ENCODE peak calls at places on chromosomes 11 and 22, in six cellular contexts. One of them, this sample, is unnamed.

GRCh38 chr11:2799881-2800654 is 85.5 kb downstream of the CDKN1C start:
- DNase-seq in CD8-positive, alpha-beta T cell: no peak
- DNase-seq in thoracic aorta: no peak
- DNase-seq in transverse colon: peak
- DNase-seq in colonic mucosa: peak
- DNase-seq in adipocyte: no peak
- DNase-seq in this sample: peak

GRCh38 chr11:113806403-113806802 is 26.8 kb downstream of the CLDN25 start:
- DNase-seq in CD8-positive, alpha-beta T cell: no peak
- DNase-seq in thoracic aorta: no peak
- DNase-seq in transverse colon: peak
- DNase-seq in colonic mucosa: peak
- DNase-seq in adipocyte: peak
- DNase-seq in this sample: no peak

GRCh38 chr11:64353101-64353738 is 5.7 kb upstream of the RPS6KA4 start:
- DNase-seq in CD8-positive, alpha-beta T cell: no peak
- DNase-seq in thoracic aorta: no peak
- DNase-seq in transverse colon: no peak
- DNase-seq in colonic mucosa: no peak
- DNase-seq in adipocyte: no peak
- DNase-seq in this sample: no peak

GRCh38 chr11:36041988-36042606 is 98.2 kb downstream of the LDLRAD3 start:
- DNase-seq in CD8-positive, alpha-beta T cell: no peak
- DNase-seq in thoracic aorta: no peak
- DNase-seq in transverse colon: no peak
- DNase-seq in colonic mucosa: no peak
- DNase-seq in adipocyte: peak
- DNase-seq in this sample: no peak

GRCh38 chr11:81495699-81496292 is 1237.9 kb downstream of the FAM181B start:
- DNase-seq in CD8-positive, alpha-beta T cell: no peak
- DNase-seq in thoracic aorta: no peak
- DNase-seq in transverse colon: no peak
- DNase-seq in colonic mucosa: no peak
- DNase-seq in adipocyte: no peak
- DNase-seq in this sample: no peak

GRCh38 chr22:29478326-29479276 is 1.4 kb upstream of the NEFH start:
- DNase-seq in CD8-positive, alpha-beta T cell: no peak
- DNase-seq in thoracic aorta: no peak
- DNase-seq in transverse colon: no peak
- DNase-seq in colonic mucosa: no peak
- DNase-seq in adipocyte: peak
- DNase-seq in this sample: no peak

GRCh38 chr11:32107647-32108046 is 16.8 kb downstream of the RCN1 start:
- DNase-seq in CD8-positive, alpha-beta T cell: no peak
- DNase-seq in thoracic aorta: no peak
- DNase-seq in transverse colon: no peak
- DNase-seq in colonic mucosa: no peak
- DNase-seq in adipocyte: no peak
- DNase-seq in this sample: no peak

GRCh38 chr22:48699531-48699930 is 1128.1 kb downstream of the BRD1 start:
- DNase-seq in CD8-positive, alpha-beta T cell: no peak
- DNase-seq in thoracic aorta: no peak
- DNase-seq in transverse colon: no peak
- DNase-seq in colonic mucosa: no peak
- DNase-seq in adipocyte: no peak
- DNase-seq in this sample: no peak

GRCh38 chr11:65440831-65441499 is 18.4 kb downstream of the NEAT1 start:
- DNase-seq in CD8-positive, alpha-beta T cell: no peak
- DNase-seq in thoracic aorta: no peak
- DNase-seq in transverse colon: no peak
- DNase-seq in colonic mucosa: no peak
- DNase-seq in adipocyte: peak
- DNase-seq in this sample: no peak

GRCh38 chr11:16177688-16178087 is 178.7 kb downstream of the SOX6 start:
- DNase-seq in CD8-positive, alpha-beta T cell: no peak
- DNase-seq in thoracic aorta: no peak
- DNase-seq in transverse colon: no peak
- DNase-seq in colonic mucosa: no peak
- DNase-seq in adipocyte: no peak
- DNase-seq in this sample: no peak

GRCh38 chr22:19607198-19608113 is 83.2 kb upstream of the CLDN5 start:
- DNase-seq in CD8-positive, alpha-beta T cell: no peak
- DNase-seq in thoracic aorta: no peak
- DNase-seq in transverse colon: peak
- DNase-seq in colonic mucosa: no peak
- DNase-seq in adipocyte: no peak
- DNase-seq in this sample: peak

GRCh38 chr11:113286001-113286400 is 28.4 kb upstream of the TTC12 start:
- DNase-seq in CD8-positive, alpha-beta T cell: no peak
- DNase-seq in thoracic aorta: no peak
- DNase-seq in transverse colon: no peak
- DNase-seq in colonic mucosa: no peak
- DNase-seq in adipocyte: no peak
- DNase-seq in this sample: no peak

GRCh38 chr11:62708423-62709261 is 1.2 kb downstream of the GNG3 start:
- DNase-seq in CD8-positive, alpha-beta T cell: peak
- DNase-seq in thoracic aorta: no peak
- DNase-seq in transverse colon: peak
- DNase-seq in colonic mucosa: peak
- DNase-seq in adipocyte: no peak
- DNase-seq in this sample: no peak

GRCh38 chr22:26894766-26895485 is 237.5 kb downstream of the MIAT start:
- DNase-seq in CD8-positive, alpha-beta T cell: no peak
- DNase-seq in thoracic aorta: no peak
- DNase-seq in transverse colon: no peak
- DNase-seq in colonic mucosa: no peak
- DNase-seq in adipocyte: peak
- DNase-seq in this sample: peak

GRCh38 chr22:26893711-26894110 is 236.3 kb downstream of the MIAT start:
- DNase-seq in CD8-positive, alpha-beta T cell: no peak
- DNase-seq in thoracic aorta: no peak
- DNase-seq in transverse colon: no peak
- DNase-seq in colonic mucosa: no peak
- DNase-seq in adipocyte: no peak
- DNase-seq in this sample: peak

GRCh38 chr22:26893034-26893710 is 235.8 kb downstream of the MIAT start:
- DNase-seq in CD8-positive, alpha-beta T cell: no peak
- DNase-seq in thoracic aorta: no peak
- DNase-seq in transverse colon: no peak
- DNase-seq in colonic mucosa: no peak
- DNase-seq in adipocyte: no peak
- DNase-seq in this sample: peak

GRCh38 chr22:26892401-26893033 is 235.1 kb downstream of the MIAT start:
- DNase-seq in CD8-positive, alpha-beta T cell: no peak
- DNase-seq in thoracic aorta: no peak
- DNase-seq in transverse colon: peak
- DNase-seq in colonic mucosa: no peak
- DNase-seq in adipocyte: no peak
- DNase-seq in this sample: peak

GRCh38 chr22:26894362-26894761 is 237.0 kb downstream of the MIAT start:
- DNase-seq in CD8-positive, alpha-beta T cell: no peak
- DNase-seq in thoracic aorta: no peak
- DNase-seq in transverse colon: no peak
- DNase-seq in colonic mucosa: no peak
- DNase-seq in adipocyte: peak
- DNase-seq in this sample: no peak
- H3K4me3 ChIP-seq in CD8-positive, alpha-beta T cell: no peak
- H3K4me3 ChIP-seq in thoracic aorta: no peak
- H3K4me3 ChIP-seq in transverse colon: no peak
- H3K4me3 ChIP-seq in colonic mucosa: no peak
- H3K4me3 ChIP-seq in adipocyte: peak
- H3K4me3 ChIP-seq in this sample: no peak

DNA sequence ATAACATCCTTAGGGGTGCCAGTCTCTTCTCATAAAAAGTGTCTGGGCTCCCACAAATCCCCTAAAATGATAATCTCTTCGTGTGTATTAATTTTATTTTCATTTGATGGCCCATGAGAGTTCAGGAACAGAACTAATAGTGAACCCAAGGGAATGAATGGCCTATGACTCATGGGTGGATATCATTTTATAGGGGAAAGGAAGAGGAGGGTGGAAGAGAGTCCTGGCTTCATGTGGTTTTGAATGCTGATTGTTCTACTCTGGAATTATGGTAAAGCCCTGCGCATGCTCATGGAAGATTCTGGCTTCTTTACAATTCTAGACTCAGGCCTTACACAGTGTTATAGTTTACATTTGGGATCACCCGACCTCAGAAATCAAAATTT is 35.3 kb downstream of the MAML2 start:
- DNase-seq in CD8-positive, alpha-beta T cell: no peak
- DNase-seq in thoracic aorta: no peak
- DNase-seq in transverse colon: no peak
- DNase-seq in colonic mucosa: peak
- DNase-seq in adipocyte: peak
- DNase-seq in this sample: no peak
- H3K4me3 ChIP-seq in CD8-positive, alpha-beta T cell: peak
- H3K4me3 ChIP-seq in thoracic aorta: peak
- H3K4me3 ChIP-seq in transverse colon: peak
- H3K4me3 ChIP-seq in colonic mucosa: peak
- H3K4me3 ChIP-seq in adipocyte: peak
- H3K4me3 ChIP-seq in this sample: no peak

DNA sequence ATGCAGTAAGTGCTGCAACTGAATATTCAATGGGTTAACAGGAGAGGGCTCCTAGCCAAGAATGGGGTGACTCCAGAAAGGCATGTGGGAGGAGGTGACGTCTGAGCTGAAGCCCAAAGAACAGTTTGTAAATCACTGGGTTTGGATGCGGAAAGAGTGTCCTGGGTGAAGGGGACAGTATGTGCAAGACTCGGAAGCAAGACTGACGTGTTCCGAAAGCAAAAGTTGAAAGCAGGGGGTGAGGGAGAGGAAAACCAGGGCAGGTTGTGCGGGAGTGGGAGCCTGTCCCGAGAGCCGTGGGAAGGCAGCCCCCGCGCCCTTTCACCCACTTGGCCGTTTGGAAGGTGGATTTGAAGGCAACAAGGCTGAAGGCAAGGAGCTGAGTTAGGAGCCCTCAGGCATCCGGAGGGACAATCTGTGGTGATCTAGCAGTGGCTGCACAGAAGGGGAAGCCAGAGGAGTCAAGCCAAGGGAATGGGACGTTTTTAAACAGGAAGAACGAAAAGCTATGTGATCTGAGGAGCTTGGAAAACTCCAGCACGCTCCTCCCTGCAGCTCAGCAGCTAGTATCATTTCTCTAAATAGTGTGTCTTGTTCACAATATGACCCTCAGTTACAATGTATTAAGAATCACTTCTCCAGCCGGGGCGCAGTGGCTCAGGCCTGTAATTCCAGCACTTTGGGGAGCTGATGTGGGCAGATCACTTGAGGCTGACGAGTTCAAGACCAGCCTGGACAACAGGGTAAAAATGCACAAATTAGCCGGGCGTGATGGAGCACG is 7.7 kb downstream of the SLC25A18 start:
- DNase-seq in CD8-positive, alpha-beta T cell: no peak
- DNase-seq in thoracic aorta: peak
- DNase-seq in transverse colon: peak
- DNase-seq in colonic mucosa: peak
- DNase-seq in adipocyte: peak
- DNase-seq in this sample: peak
- H3K4me3 ChIP-seq in CD8-positive, alpha-beta T cell: no peak
- H3K4me3 ChIP-seq in thoracic aorta: peak
- H3K4me3 ChIP-seq in transverse colon: peak
- H3K4me3 ChIP-seq in colonic mucosa: no peak
- H3K4me3 ChIP-seq in adipocyte: peak
- H3K4me3 ChIP-seq in this sample: no peak

GRCh38 chr11:128696930-128697329 is 3.1 kb downstream of the FLI1 start:
- DNase-seq in CD8-positive, alpha-beta T cell: no peak
- DNase-seq in thoracic aorta: no peak
- DNase-seq in transverse colon: no peak
- DNase-seq in colonic mucosa: no peak
- DNase-seq in adipocyte: no peak
- DNase-seq in this sample: no peak
- H3K4me3 ChIP-seq in CD8-positive, alpha-beta T cell: peak
- H3K4me3 ChIP-seq in thoracic aorta: peak
- H3K4me3 ChIP-seq in transverse colon: peak
- H3K4me3 ChIP-seq in colonic mucosa: no peak
- H3K4me3 ChIP-seq in adipocyte: no peak
- H3K4me3 ChIP-seq in this sample: peak

GRCh38 chr11:13963949-13964770 is 1.6 kb downstream of the SPON1 start:
- DNase-seq in CD8-positive, alpha-beta T cell: no peak
- DNase-seq in thoracic aorta: no peak
- DNase-seq in transverse colon: peak
- DNase-seq in colonic mucosa: peak
- DNase-seq in adipocyte: no peak
- DNase-seq in this sample: peak
- H3K4me3 ChIP-seq in CD8-positive, alpha-beta T cell: peak
- H3K4me3 ChIP-seq in thoracic aorta: peak
- H3K4me3 ChIP-seq in transverse colon: peak
- H3K4me3 ChIP-seq in colonic mucosa: peak
- H3K4me3 ChIP-seq in adipocyte: peak
- H3K4me3 ChIP-seq in this sample: peak

GRCh38 chr11:117929568-117930207 is 486 bp upstream of the TMPRSS13 start:
- DNase-seq in CD8-positive, alpha-beta T cell: no peak
- DNase-seq in thoracic aorta: no peak
- DNase-seq in transverse colon: no peak
- DNase-seq in colonic mucosa: no peak
- DNase-seq in adipocyte: no peak
- DNase-seq in this sample: no peak

GRCh38 chr11:117931331-117931950 is 2.2 kb upstream of the TMPRSS13 start:
- DNase-seq in CD8-positive, alpha-beta T cell: no peak
- DNase-seq in thoracic aorta: no peak
- DNase-seq in transverse colon: no peak
- DNase-seq in colonic mucosa: no peak
- DNase-seq in adipocyte: no peak
- DNase-seq in this sample: no peak

GRCh38 chr11:117930208-117930570 is 987 bp upstream of the TMPRSS13 start:
- DNase-seq in CD8-positive, alpha-beta T cell: no peak
- DNase-seq in thoracic aorta: no peak
- DNase-seq in transverse colon: no peak
- DNase-seq in colonic mucosa: no peak
- DNase-seq in adipocyte: no peak
- DNase-seq in this sample: peak

GRCh38 chr11:117931971-117932370 is 2.8 kb upstream of the TMPRSS13 start:
- DNase-seq in CD8-positive, alpha-beta T cell: no peak
- DNase-seq in thoracic aorta: no peak
- DNase-seq in transverse colon: peak
- DNase-seq in colonic mucosa: no peak
- DNase-seq in adipocyte: no peak
- DNase-seq in this sample: no peak

GRCh38 chr11:117930668-117931330 is 1.6 kb upstream of the TMPRSS13 start:
- DNase-seq in CD8-positive, alpha-beta T cell: no peak
- DNase-seq in thoracic aorta: no peak
- DNase-seq in transverse colon: no peak
- DNase-seq in colonic mucosa: no peak
- DNase-seq in adipocyte: no peak
- DNase-seq in this sample: no peak
- H3K4me3 ChIP-seq in CD8-positive, alpha-beta T cell: no peak
- H3K4me3 ChIP-seq in thoracic aorta: no peak
- H3K4me3 ChIP-seq in transverse colon: no peak
- H3K4me3 ChIP-seq in colonic mucosa: no peak
- H3K4me3 ChIP-seq in adipocyte: no peak
- H3K4me3 ChIP-seq in this sample: no peak

DNA sequence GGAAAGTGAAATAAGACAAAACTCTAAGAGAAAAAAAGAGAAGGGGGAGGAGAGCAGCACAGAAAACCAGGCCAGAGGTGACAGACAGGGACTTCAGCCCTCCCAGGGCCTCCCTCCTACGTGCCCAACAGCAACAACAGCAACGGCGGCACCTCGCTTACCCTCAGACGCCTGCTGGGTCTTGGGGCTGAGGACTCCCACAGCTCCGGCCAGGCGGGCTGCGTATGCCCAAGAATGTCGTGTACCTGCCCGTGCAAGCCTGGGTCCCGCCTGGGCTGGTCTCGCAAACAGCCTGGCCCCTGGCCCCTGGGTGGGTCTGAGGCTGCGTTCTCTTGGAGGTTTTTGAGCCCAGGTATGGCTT is 30.5 kb downstream of the ARAP1 start:
- DNase-seq in CD8-positive, alpha-beta T cell: peak
- DNase-seq in thoracic aorta: no peak
- DNase-seq in transverse colon: peak
- DNase-seq in colonic mucosa: peak
- DNase-seq in adipocyte: peak
- DNase-seq in this sample: no peak
- H3K4me3 ChIP-seq in CD8-positive, alpha-beta T cell: peak
- H3K4me3 ChIP-seq in thoracic aorta: peak
- H3K4me3 ChIP-seq in transverse colon: peak
- H3K4me3 ChIP-seq in colonic mucosa: peak
- H3K4me3 ChIP-seq in adipocyte: peak
- H3K4me3 ChIP-seq in this sample: peak

This sample was measured in lung.